ENCODE peak calls at places on chromosomes 5 and 9, in ten cellular contexts. Z, S, G, B, H, A, L, Q, T and O are unnamed samples.

GRCh38 chr9:86487222-86487841 is 133.1 kb upstream of the TUT7 start:
- DNase-seq in Z (no peak), S (no peak), G (peak; percentile 27), B (no peak), H (no peak), A (no peak), L (no peak), Q (peak; percentile 61), T (no peak), O (no peak)

GRCh38 chr9:20289416-20289815 is 332.9 kb downstream of the MLLT3 start:
- DNase-seq in Z (no peak), S (no peak), G (no peak), B (no peak), H (no peak), A (no peak), L (no peak), Q (no peak), T (no peak), O (no peak)

GRCh38 chr5:38051711-38052508 is 206.4 kb upstream of the EGFLAM start:
- DNase-seq in Z (no peak), S (no peak), G (no peak), B (peak; percentile 17), H (no peak), A (no peak), L (no peak), Q (no peak), T (no peak), O (no peak)

GRCh38 chr9:121474225-121474947 is 25.3 kb downstream of the GGTA1 start:
- DNase-seq in Z (peak; percentile 37), S (no peak), G (no peak), B (no peak), H (no peak), A (no peak), L (peak; percentile 28), Q (no peak), T (no peak), O (no peak)

GRCh38 chr5:154520861-154521453 is 42.9 kb upstream of the HAND1 start:
- DNase-seq in Z (no peak), S (no peak), G (peak; percentile 42), B (peak; percentile 24), H (no peak), A (no peak), L (no peak), Q (peak; percentile 40), T (no peak), O (peak; percentile 37)

GRCh38 chr5:72600401-72600981 is 93.3 kb upstream of the ZNF366 start:
- DNase-seq in Z (no peak), S (no peak), G (no peak), B (peak; percentile 24), H (no peak), A (no peak), L (no peak), Q (peak; percentile 98), T (no peak), O (no peak)

GRCh38 chr9:105187781-105188180 is 56.7 kb upstream of the SLC44A1 start:
- DNase-seq in Z (no peak), S (no peak), G (no peak), B (no peak), H (no peak), A (no peak), L (no peak), Q (peak; percentile 89), T (no peak), O (no peak)

GRCh38 chr9:72627147-72627546 is 105.7 kb downstream of the TMC1 start:
- DNase-seq in Z (no peak), S (no peak), G (no peak), B (no peak), H (no peak), A (no peak), L (no peak), Q (no peak), T (no peak), O (no peak)

GRCh38 chr5:134145061-134145757 is 30.7 kb downstream of the TCF7 start:
- DNase-seq in Z (no peak), S (no peak), G (no peak), B (no peak), H (no peak), A (no peak), L (peak; percentile 15), Q (no peak), T (no peak), O (no peak)

GRCh38 chr5:163473613-163474243 is 13.3 kb downstream of the HMMR start:
- DNase-seq in Z (no peak), S (no peak), G (no peak), B (no peak), H (no peak), A (no peak), L (no peak), Q (peak; percentile 55), T (no peak), O (no peak)

GRCh38 chr9:98978231-98978681 is 34.5 kb downstream of the COL15A1 start:
- DNase-seq in Z (peak; percentile 63), S (no peak), G (no peak), B (no peak), H (no peak), A (no peak), L (no peak), Q (no peak), T (no peak), O (no peak)

GRCh38 chr5:152349683-152350526 is 55.2 kb downstream of the NMUR2 start:
- DNase-seq in Z (no peak), S (peak; percentile 39), G (peak; percentile 30), B (peak; percentile 8), H (no peak), A (peak; percentile 73), L (no peak), Q (peak; percentile 37), T (no peak), O (no peak)

GRCh38 chr5:151093476-151093889 is 12.6 kb upstream of the TNIP1 start:
- DNase-seq in Z (peak; percentile 81), S (no peak), G (no peak), B (no peak), H (no peak), A (no peak), L (no peak), Q (peak; percentile 96), T (no peak), O (no peak)

DNA sequence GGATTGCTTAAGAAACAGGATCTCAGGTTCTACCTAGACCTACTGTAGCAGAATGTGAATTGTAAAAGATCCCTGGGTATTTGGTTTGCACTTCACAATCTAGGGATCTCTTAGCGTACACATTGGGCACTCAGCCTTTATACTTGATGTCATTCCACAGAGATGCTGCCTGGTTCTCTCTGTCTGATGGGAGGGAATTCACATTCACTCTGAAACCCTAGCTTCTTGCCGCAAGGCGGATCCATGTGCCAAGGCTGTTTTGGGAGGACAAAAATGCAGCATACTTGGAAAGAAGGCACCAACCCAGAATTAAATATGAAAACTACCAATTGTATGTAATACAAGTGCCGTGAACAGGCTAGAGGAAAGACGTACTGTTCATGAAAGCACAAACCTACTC is 323.0 kb downstream of the EBF1 start:
- DNase-seq in Z (no peak), S (no peak), G (no peak), B (no peak), H (no peak), A (no peak), L (no peak), Q (no peak), T (no peak), O (no peak)
- H3K4me3 ChIP-seq in Z (no peak overlapping the region), S (no peak overlapping the region), G (no peak overlapping the region), B (no peak overlapping the region), H (no peak overlapping the region), A (no peak overlapping the region), L (no peak overlapping the region), Q (no peak overlapping the region), T (no peak overlapping the region), O (no peak overlapping the region)

GRCh38 chr5:78734094-78734845 is 85.7 kb upstream of the LHFPL2 start:
- DNase-seq in Z (no peak), S (no peak), G (no peak), B (no peak), H (no peak), A (no peak), L (no peak), Q (no peak), T (no peak), O (no peak)
- H3K4me3 ChIP-seq in Z (no peak overlapping the region), S (no peak overlapping the region), G (no peak overlapping the region), B (no peak overlapping the region), H (no peak overlapping the region), A (no peak overlapping the region), L (no peak overlapping the region), Q (no peak overlapping the region), T (no peak overlapping the region), O (no peak overlapping the region)

GRCh38 chr5:148702019-148702596 is 47.8 kb upstream of the HTR4 start:
- DNase-seq in Z (no peak), S (no peak), G (no peak), B (no peak), H (no peak), A (no peak), L (no peak), Q (peak; percentile 10), T (no peak), O (no peak)
- H3K4me3 ChIP-seq in Z (no peak overlapping the region), S (no peak overlapping the region), G (no peak overlapping the region), B (no peak overlapping the region), H (no peak overlapping the region), A (no peak overlapping the region), L (no peak overlapping the region), Q (no peak overlapping the region), T (no peak overlapping the region), O (no peak overlapping the region)

DNA sequence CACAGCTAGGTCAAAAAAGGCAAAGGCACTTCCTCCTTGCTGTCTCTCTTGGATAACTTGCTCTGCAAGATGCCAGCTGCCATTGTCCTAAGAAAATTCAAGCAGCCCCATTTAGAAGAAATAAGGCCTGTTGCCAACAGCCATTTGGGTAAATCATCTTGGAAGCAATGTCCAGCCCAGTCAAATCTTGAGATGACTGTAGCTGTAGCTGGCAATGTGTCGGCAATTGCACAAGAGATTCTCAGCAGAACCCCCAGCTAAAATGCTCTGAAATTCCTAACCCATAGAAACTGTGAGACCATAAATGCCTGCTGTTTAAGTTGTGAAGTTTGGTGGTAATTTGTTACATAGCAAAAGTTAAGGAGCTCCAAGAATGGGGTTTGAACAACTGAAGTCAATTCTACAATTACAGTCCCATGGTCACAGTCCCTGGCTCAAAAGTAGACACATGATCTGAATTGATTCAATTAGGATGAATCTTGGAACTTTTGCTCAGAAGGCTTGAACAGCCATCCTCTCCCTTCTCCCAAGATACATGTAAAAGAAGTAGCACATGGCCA is 151.1 kb downstream of the MPDZ start:
- DNase-seq in Z (no peak), S (no peak), G (no peak), B (no peak), H (no peak), A (no peak), L (no peak), Q (no peak), T (no peak), O (no peak)
- H3K4me3 ChIP-seq in Z (no peak overlapping the region), S (no peak overlapping the region), G (no peak overlapping the region), B (no peak overlapping the region), H (no peak overlapping the region), A (no peak overlapping the region), L (no peak overlapping the region), Q (no peak overlapping the region), T (no peak overlapping the region), O (no peak overlapping the region)

GRCh38 chr9:129946596-129946995 is 96.4 kb downstream of the FNBP1 start:
- DNase-seq in Z (no peak), S (no peak), G (no peak), B (no peak), H (no peak), A (no peak), L (no peak), Q (no peak), T (no peak), O (no peak)
- H3K4me3 ChIP-seq in Z (no peak overlapping the region), S (no peak overlapping the region), G (no peak overlapping the region), B (no peak overlapping the region), H (no peak overlapping the region), A (no peak overlapping the region), L (no peak overlapping the region), Q (no peak overlapping the region), T (peak overlapping the region; percentile 21), O (no peak overlapping the region)